ENCODE peak calls at places on chromosomes 12 and 14, in five cellular contexts. S is HCT116, F is HepG2, L is A549, H is IMR-90. M is an unnamed sample.

GRCh38 chr14:33805593-33805992 is 145.3 kb downstream of the EGLN3 start:
- DNase-seq in S (no peak), F (no peak), L (no peak), H (no peak), M (no peak)

GRCh38 chr12:85016423-85016822 is 19.7 kb downstream of the TSPAN19 start:
- DNase-seq in S (peak; percentile 91), F (peak; percentile 23), L (peak; percentile 78), H (peak; percentile 96), M (no peak)

GRCh38 chr12:40107803-40108620 is 2.1 kb upstream of the SLC2A13 start:
- DNase-seq in S (no peak), F (no peak), L (no peak), H (no peak), M (no peak)

GRCh38 chr14:68085742-68086141 is 266.2 kb downstream of the RAD51B start:
- DNase-seq in S (no peak), F (peak; percentile 50), L (no peak), H (no peak), M (no peak)

GRCh38 chr14:58963873-58964597 is 224.4 kb upstream of the DAAM1 start:
- DNase-seq in S (no peak), F (no peak), L (no peak), H (no peak), M (no peak)

GRCh38 chr14:55718551-55718950 is 138.5 kb downstream of the KTN1 start:
- DNase-seq in S (no peak), F (no peak), L (no peak), H (no peak), M (no peak)

GRCh38 chr14:54169254-54169924 is 212.8 kb upstream of the BMP4 start:
- DNase-seq in S (peak; percentile 71), F (no peak), L (no peak), H (peak; percentile 10), M (no peak)

GRCh38 chr14:65658202-65658601 is 245.7 kb downstream of the FUT8 start:
- DNase-seq in S (no peak), F (no peak), L (no peak), H (peak; percentile 81), M (no peak)

GRCh38 chr14:70856851-70857498 is 47.7 kb upstream of the MAP3K9 start:
- DNase-seq in S (no peak), F (no peak), L (peak; percentile 5), H (peak; percentile 96), M (no peak)

GRCh38 chr12:114213055-114213561 is 192.8 kb downstream of the TBX5 start:
- DNase-seq in S (no peak), F (no peak), L (peak; percentile 17), H (no peak), M (no peak)

GRCh38 chr12:43836455-43836989 is 641 bp downstream of the TMEM117 start:
- DNase-seq in S (no peak), F (peak; percentile 43), L (peak; percentile 36), H (peak; percentile 46), M (peak; percentile 19)

GRCh38 chr12:34397591-34398365 is 375.5 kb downstream of the ALG10 start:
- DNase-seq in S (no peak), F (no peak), L (no peak), H (no peak), M (peak; percentile 0)

GRCh38 chr12:124484526-124484953 is 82.9 kb downstream of the NCOR2 start:
- DNase-seq in S (no peak), F (no peak), L (no peak), H (no peak), M (no peak)

GRCh38 chr12:6471992-6472366 is 1.5 kb upstream of the VAMP1 start:
- DNase-seq in S (no peak), F (no peak), L (no peak), H (no peak), M (no peak)

GRCh38 chr12:108495054-108495453 is 20.0 kb upstream of the FICD start:
- DNase-seq in S (peak; percentile 51), F (peak; percentile 18), L (peak; percentile 59), H (peak; percentile 12), M (peak; percentile 59)

GRCh38 chr12:124910561-124911478 is 3.6 kb downstream of the UBC start:
- DNase-seq in S (no peak), F (no peak), L (peak; percentile 72), H (peak; percentile 42), M (no peak)

GRCh38 chr12:68559984-68560822 is 50.5 kb upstream of the RAP1B start:
- DNase-seq in S (no peak), F (no peak), L (no peak), H (peak; percentile 20), M (no peak)

GRCh38 chr14:46582826-46583225 is 68.8 kb downstream of the RPL10L start:
- DNase-seq in S (no peak), F (no peak), L (no peak), H (no peak), M (no peak)

GRCh38 chr12:125549836-125550235 is 484.6 kb downstream of the AACS start:
- DNase-seq in S (no peak), F (no peak), L (peak; percentile 6), H (no peak), M (no peak)

GRCh38 chr12:45944771-45945170 is 45.6 kb downstream of the SCAF11 start:
- DNase-seq in S (no peak), F (no peak), L (no peak), H (no peak), M (no peak)

GRCh38 chr12:101642115-101643067 is 47.6 kb downstream of the MYBPC1 start:
- DNase-seq in S (no peak), F (no peak), L (peak; percentile 41), H (no peak), M (peak; percentile 14)

GRCh38 chr14:101478796-101479410 is 82.4 kb upstream of the DIO3 start:
- DNase-seq in S (no peak), F (no peak), L (no peak), H (no peak), M (no peak)

GRCh38 chr12:22874151-22874550 is 249.2 kb downstream of the ETNK1 start:
- DNase-seq in S (no peak), F (no peak), L (no peak), H (no peak), M (no peak)

GRCh38 chr12:9776795-9777194 is 16.1 kb upstream of the CD69 start:
- DNase-seq in S (no peak), F (no peak), L (no peak), H (no peak), M (no peak)

GRCh38 chr14:21454843-21455550 is 926 bp downstream of the CHD8 start:
- DNase-seq in S (no peak), F (peak; percentile 33), L (no peak), H (peak; percentile 6), M (peak; percentile 43)

GRCh38 chr12:110185626-110186025 is 61.5 kb downstream of the IFT81 start:
- DNase-seq in S (no peak), F (no peak), L (no peak), H (no peak), M (no peak)

GRCh38 chr12:32895688-32896437 is 714 bp downstream of the PKP2 start:
- DNase-seq in S (no peak), F (peak; percentile 25), L (no peak), H (no peak), M (no peak)

GRCh38 chr12:103632554-103633216 is 45.6 kb downstream of the STAB2 start:
- DNase-seq in S (peak; percentile 57), F (peak; percentile 66), L (peak; percentile 62), H (peak; percentile 33), M (peak; percentile 79)

GRCh38 chr14:51676549-51676948 is 24.8 kb downstream of the FRMD6 start:
- DNase-seq in S (no peak), F (peak; percentile 78), L (no peak), H (no peak), M (no peak)

GRCh38 chr14:95421741-95422140 is 94.7 kb downstream of the SYNE3 start:
- DNase-seq in S (no peak), F (no peak), L (no peak), H (no peak), M (no peak)

DNA sequence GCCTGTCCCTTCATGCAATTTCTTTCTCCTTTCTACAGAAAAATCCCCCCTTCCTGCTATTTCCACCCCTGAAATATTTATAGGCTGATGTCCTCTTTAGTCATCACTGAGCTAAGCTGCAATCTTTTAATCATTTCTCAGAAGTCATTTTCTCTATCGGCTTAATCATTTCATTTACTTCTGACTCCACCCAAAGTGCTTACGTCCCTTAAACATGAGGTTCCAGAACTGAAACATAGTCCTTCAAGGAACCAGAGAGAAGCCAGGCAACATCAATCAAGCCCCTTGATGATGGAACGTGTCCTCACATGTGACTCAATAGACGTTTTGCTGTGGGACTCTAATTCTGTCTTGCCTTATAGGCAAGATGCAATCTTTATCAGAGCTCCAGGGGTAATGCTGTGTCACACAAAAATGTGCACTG is 148.7 kb upstream of the KRR1 start:
- DNase-seq in S (peak; percentile 99), F (no peak), L (peak; percentile 80), H (peak; percentile 90), M (no peak)
- TF ChIP-seq RAD21 in S (peak; percentile 54), F (no peak), L (no peak), H (no peak), M (no peak)

DNA sequence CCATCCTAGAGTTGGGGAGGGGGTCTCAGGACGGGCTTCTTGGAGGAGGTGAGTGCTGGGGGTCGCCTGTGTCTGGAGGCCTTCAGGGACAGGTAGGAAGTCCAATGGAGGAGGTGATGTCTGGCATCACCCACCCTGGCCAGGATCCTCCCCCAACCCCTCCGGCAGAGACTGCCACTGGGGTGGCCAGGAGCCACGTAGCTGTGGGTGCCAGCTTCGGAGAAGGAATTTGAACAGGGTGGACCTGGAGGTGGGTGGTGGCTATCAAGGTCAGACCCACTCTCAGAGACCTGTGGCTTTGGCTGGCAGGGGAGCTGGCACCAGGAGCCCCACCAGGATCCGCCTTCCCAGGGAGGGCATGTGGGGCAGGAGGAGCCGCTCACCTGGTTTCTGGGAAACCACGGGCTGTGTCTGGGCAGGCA is 9.1 kb downstream of the CEP170B start:
- DNase-seq in S (no peak), F (no peak), L (no peak), H (no peak), M (no peak)
- TF ChIP-seq RAD21 in S (no peak), F (no peak), L (no peak), H (no peak), M (no peak)

GRCh38 chr14:83520837-83521236 is 1987.2 kb upstream of the SEL1L start:
- DNase-seq in S (no peak), F (no peak), L (no peak), H (peak; percentile 88), M (peak; percentile 74)
- TF ChIP-seq RAD21 in S (no peak), F (no peak), L (no peak), H (no peak), M (peak; percentile 46)

GRCh38 chr12:12585115-12585862 is 22.6 kb upstream of the DUSP16 start:
- DNase-seq in S (no peak), F (peak; percentile 39), L (no peak), H (no peak), M (peak; percentile 31)

GRCh38 chr12:12586879-12587675 is 24.4 kb upstream of the DUSP16 start:
- DNase-seq in S (no peak), F (no peak), L (no peak), H (no peak), M (no peak)

GRCh38 chr12:12587878-12588277 is 23.8 kb upstream of the CREBL2 start:
- DNase-seq in S (no peak), F (no peak), L (no peak), H (no peak), M (no peak)

GRCh38 chr12:12592930-12593329 is 18.7 kb upstream of the CREBL2 start:
- DNase-seq in S (no peak), F (peak; percentile 56), L (peak; percentile 48), H (peak; percentile 61), M (no peak)

DNA sequence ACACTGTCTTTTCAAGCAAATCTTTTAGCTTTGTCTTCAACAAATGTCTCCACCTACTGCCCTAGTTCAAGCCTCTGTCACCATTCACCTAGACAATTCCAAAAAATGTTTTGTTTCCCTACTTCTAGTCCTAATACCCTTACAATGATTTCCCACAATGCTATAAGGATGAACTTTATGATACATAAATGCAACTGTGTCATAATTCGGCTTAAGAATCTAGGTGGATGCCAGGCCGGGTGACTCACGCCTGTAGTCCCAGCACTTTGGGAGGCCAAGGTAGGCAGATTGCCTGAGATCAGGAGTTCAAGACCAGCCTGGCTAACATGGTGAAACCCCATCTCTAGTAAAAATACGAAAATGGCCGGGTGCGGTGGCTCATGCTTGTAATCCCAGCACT is 20.7 kb upstream of the CREBL2 start:
- DNase-seq in S (no peak), F (no peak), L (no peak), H (no peak), M (no peak)
- TF ChIP-seq RAD21 in S (no peak), F (no peak), L (no peak), H (no peak), M (no peak)

M was measured in SK-N-SH.